ENCODE peak calls at places on chromosomes 16 and 17, in four cellular contexts. T is tibial artery; R is stimulated activated CD4-positive, alpha-beta T cell treated with anti-CD3 and anti-CD28 coated beads, Interleukin-1b, Interleukin-23, amount 100 ng/mL, for 48 hours; H is stimulated activated CD8-positive, alpha-beta memory T cell treated with anti-CD3 and anti-CD28 coated beads, Interleukin-15, amount 100 ng/mL, for 1 hour. L is an unnamed sample.
A peak's percentile ranks its signal among the peaks of the same experiment; 100 is the strongest.

GRCh38 chr16:82344157-82344556 is 174.1 kb upstream of the MPHOSPH6 start:
- DNase-seq in H (no peak), R (no peak), T (no peak), L (no peak)

GRCh38 chr17:78800132-78800931 is 18.3 kb upstream of the CYTH1 start:
- DNase-seq in R (no peak), H (no peak), T (no peak), L (no peak)

GRCh38 chr17:9283909-9284308 is 262.6 kb downstream of the NTN1 start:
- DNase-seq in H (no peak), T (no peak), R (no peak), L (no peak)

GRCh38 chr17:35768796-35769195 is 8.1 kb downstream of the C17orf50 start:
- DNase-seq in H (no peak), R (no peak), T (no peak), L (no peak)

GRCh38 chr17:59202320-59202719 is 7.5 kb upstream of the SMG8 start:
- DNase-seq in R (no peak), H (no peak), T (no peak), L (no peak)

GRCh38 chr17:1090454-1091189 is 89.2 kb downstream of the ABR start:
- DNase-seq in R (no peak), H (no peak), T (no peak), L (no peak)

GRCh38 chr17:50423553-50424159 is 2.4 kb upstream of the ACSF2 start:
- DNase-seq in T (peak; percentile 69), H (no peak), R (no peak), L (peak; percentile 30)

GRCh38 chr16:86041807-86042206 is 142.8 kb downstream of the IRF8 start:
- DNase-seq in R (no peak), T (no peak), H (no peak), L (no peak)

GRCh38 chr17:7292729-7293128 is 1.7 kb downstream of the YBX2 start:
- DNase-seq in T (no peak), R (no peak), H (no peak), L (no peak)

GRCh38 chr17:17028059-17028877 is 14.0 kb upstream of the MPRIP start:
- DNase-seq in T (no peak), H (no peak), R (no peak), L (no peak)

GRCh38 chr17:50109207-50109606 is 14.1 kb downstream of the PDK2 start:
- DNase-seq in R (no peak), T (no peak), H (no peak), L (no peak)

GRCh38 chr17:280901-281300 is 71.7 kb downstream of the RPH3AL start:
- DNase-seq in H (no peak), T (peak; percentile 33), R (no peak), L (no peak)

GRCh38 chr17:320809-321385 is 31.7 kb downstream of the RPH3AL start:
- DNase-seq in R (no peak), T (no peak), H (no peak), L (no peak)

GRCh38 chr17:45319239-45319703 is 2.5 kb upstream of the MAP3K14 start:
- DNase-seq in T (no peak), R (no peak), H (no peak), L (no peak)

GRCh38 chr16:84800118-84800517 is 19.7 kb upstream of the CRISPLD2 start:
- DNase-seq in T (no peak), H (no peak), R (no peak), L (no peak)

GRCh38 chr16:6827931-6828330 is 504.7 kb upstream of the RBFOX1 start:
- DNase-seq in T (no peak), R (no peak), H (no peak), L (no peak)

GRCh38 chr17:21089145-21089544 is 37.6 kb upstream of the DHRS7B start:
- DNase-seq in T (no peak), R (no peak), H (no peak), L (no peak)

GRCh38 chr16:10171225-10171624 is 11.0 kb downstream of the GRIN2A start:
- DNase-seq in H (no peak), R (no peak), T (no peak), L (no peak)

GRCh38 chr17:1792495-1793446 is 30.9 kb downstream of the SERPINF1 start:
- DNase-seq in H (no peak), R (no peak), T (no peak), L (no peak)

GRCh38 chr17:43309505-43310329 is 75.9 kb upstream of the RNU2-1 start:
- DNase-seq in H (no peak), R (no peak), T (peak; percentile 38), L (no peak)

GRCh38 chr17:41251261-41251660 is 1.8 kb downstream of the KRTAP9-4 start:
- DNase-seq in H (no peak), R (no peak), T (no peak), L (no peak)

GRCh38 chr17:10197721-10198508 is 491 bp downstream of the GAS7 start:
- DNase-seq in T (no peak), H (no peak), R (no peak), L (no peak)

GRCh38 chr17:9331512-9332163 is 244.0 kb downstream of the STX8 start:
- DNase-seq in T (no peak), H (no peak), R (no peak), L (no peak)

GRCh38 chr17:45740553-45741330 is 43.4 kb upstream of the CRHR1 start:
- DNase-seq in R (peak; percentile 39), H (no peak), T (peak; percentile 35), L (no peak)

GRCh38 chr16:87832759-87833502 is 36.4 kb downstream of the SLC7A5 start:
- DNase-seq in H (no peak), R (no peak), T (no peak), L (no peak)

L was measured in GDM1.